ENCODE peak calls at places on chromosomes 16 and 17, in ten cellular contexts. One of them, this sample, is unnamed. For H3K36me3, the result is how much of the 10 kb centered on the place peaks cover.

GRCh38 chr17:75352079-75352569 is 53.4 kb downstream of the GRB2 start:
- DNase-seq in SK-N-SH: peak
- DNase-seq in fibroblast of lung: peak
- DNase-seq in transverse colon: no peak
- DNase-seq in cardiac muscle cell: no peak
- DNase-seq in tibial nerve: no peak
- DNase-seq in keratinocyte: no peak
- DNase-seq in heart left ventricle: no peak
- DNase-seq in left lung: no peak
- DNase-seq in endodermal cell: peak
- DNase-seq in this sample: peak

GRCh38 chr17:8959312-8959918 is 6.1 kb downstream of the PIK3R5 start:
- DNase-seq in SK-N-SH: no peak
- DNase-seq in fibroblast of lung: no peak
- DNase-seq in transverse colon: no peak
- DNase-seq in cardiac muscle cell: no peak
- DNase-seq in tibial nerve: no peak
- DNase-seq in keratinocyte: no peak
- DNase-seq in heart left ventricle: no peak
- DNase-seq in left lung: no peak
- DNase-seq in endodermal cell: no peak
- DNase-seq in this sample: no peak

GRCh38 chr16:66706506-66706880 is 9.9 kb upstream of the CMTM4 start:
- DNase-seq in SK-N-SH: no peak
- DNase-seq in fibroblast of lung: no peak
- DNase-seq in transverse colon: peak
- DNase-seq in cardiac muscle cell: no peak
- DNase-seq in tibial nerve: no peak
- DNase-seq in keratinocyte: no peak
- DNase-seq in heart left ventricle: peak
- DNase-seq in left lung: no peak
- DNase-seq in endodermal cell: peak
- DNase-seq in this sample: no peak

GRCh38 chr16:73179671-73180370 is 131.9 kb upstream of the ZFHX3 start:
- DNase-seq in SK-N-SH: no peak
- DNase-seq in fibroblast of lung: no peak
- DNase-seq in transverse colon: no peak
- DNase-seq in cardiac muscle cell: no peak
- DNase-seq in tibial nerve: no peak
- DNase-seq in keratinocyte: no peak
- DNase-seq in heart left ventricle: peak
- DNase-seq in left lung: no peak
- DNase-seq in endodermal cell: no peak
- DNase-seq in this sample: peak

GRCh38 chr16:84532855-84533486 is 28.5 kb upstream of the MEAK7 start:
- DNase-seq in SK-N-SH: no peak
- DNase-seq in fibroblast of lung: peak
- DNase-seq in transverse colon: no peak
- DNase-seq in cardiac muscle cell: peak
- DNase-seq in tibial nerve: no peak
- DNase-seq in keratinocyte: no peak
- DNase-seq in heart left ventricle: no peak
- DNase-seq in left lung: no peak
- DNase-seq in endodermal cell: no peak
- DNase-seq in this sample: no peak

GRCh38 chr17:49681336-49681735 is 3.4 kb upstream of the SPOP start:
- DNase-seq in SK-N-SH: no peak
- DNase-seq in fibroblast of lung: no peak
- DNase-seq in transverse colon: no peak
- DNase-seq in cardiac muscle cell: no peak
- DNase-seq in tibial nerve: no peak
- DNase-seq in keratinocyte: no peak
- DNase-seq in heart left ventricle: no peak
- DNase-seq in left lung: no peak
- DNase-seq in endodermal cell: no peak
- DNase-seq in this sample: no peak

GRCh38 chr16:83350466-83350865 is 457.3 kb upstream of the HSBP1 start:
- DNase-seq in SK-N-SH: no peak
- DNase-seq in fibroblast of lung: no peak
- DNase-seq in transverse colon: no peak
- DNase-seq in cardiac muscle cell: no peak
- DNase-seq in tibial nerve: no peak
- DNase-seq in keratinocyte: no peak
- DNase-seq in heart left ventricle: no peak
- DNase-seq in left lung: no peak
- DNase-seq in endodermal cell: no peak
- DNase-seq in this sample: no peak

GRCh38 chr16:16021020-16021419 is 71.6 kb downstream of the ABCC1 start:
- DNase-seq in SK-N-SH: no peak
- DNase-seq in fibroblast of lung: no peak
- DNase-seq in transverse colon: no peak
- DNase-seq in cardiac muscle cell: no peak
- DNase-seq in tibial nerve: no peak
- DNase-seq in keratinocyte: no peak
- DNase-seq in heart left ventricle: no peak
- DNase-seq in left lung: no peak
- DNase-seq in endodermal cell: no peak
- DNase-seq in this sample: no peak

GRCh38 chr16:71373073-71373472 is 14.6 kb downstream of the CALB2 start:
- DNase-seq in SK-N-SH: no peak
- DNase-seq in fibroblast of lung: peak
- DNase-seq in transverse colon: no peak
- DNase-seq in cardiac muscle cell: peak
- DNase-seq in tibial nerve: no peak
- DNase-seq in keratinocyte: no peak
- DNase-seq in heart left ventricle: no peak
- DNase-seq in left lung: no peak
- DNase-seq in endodermal cell: no peak
- DNase-seq in this sample: no peak

GRCh38 chr17:35799942-35800341 is 4.5 kb upstream of the MMP28 start:
- DNase-seq in SK-N-SH: peak
- DNase-seq in fibroblast of lung: peak
- DNase-seq in transverse colon: peak
- DNase-seq in cardiac muscle cell: peak
- DNase-seq in tibial nerve: no peak
- DNase-seq in keratinocyte: no peak
- DNase-seq in heart left ventricle: peak
- DNase-seq in left lung: no peak
- DNase-seq in endodermal cell: no peak
- DNase-seq in this sample: peak

GRCh38 chr17:36198831-36199465 is 2.4 kb upstream of the CCL3L1 start:
- DNase-seq in SK-N-SH: no peak
- DNase-seq in fibroblast of lung: no peak
- DNase-seq in transverse colon: no peak
- DNase-seq in cardiac muscle cell: no peak
- DNase-seq in tibial nerve: no peak
- DNase-seq in keratinocyte: no peak
- DNase-seq in heart left ventricle: no peak
- DNase-seq in left lung: no peak
- DNase-seq in endodermal cell: peak
- DNase-seq in this sample: no peak

GRCh38 chr16:63447121-63447520 is 1410.9 kb upstream of the CDH8 start:
- DNase-seq in SK-N-SH: no peak
- DNase-seq in fibroblast of lung: no peak
- DNase-seq in transverse colon: no peak
- DNase-seq in cardiac muscle cell: no peak
- DNase-seq in tibial nerve: no peak
- DNase-seq in keratinocyte: no peak
- DNase-seq in heart left ventricle: no peak
- DNase-seq in left lung: no peak
- DNase-seq in endodermal cell: no peak
- DNase-seq in this sample: no peak

GRCh38 chr16:7509919-7510705 is 177.5 kb downstream of the RBFOX1 start:
- DNase-seq in SK-N-SH: peak
- DNase-seq in fibroblast of lung: no peak
- DNase-seq in transverse colon: no peak
- DNase-seq in cardiac muscle cell: no peak
- DNase-seq in tibial nerve: no peak
- DNase-seq in keratinocyte: no peak
- DNase-seq in heart left ventricle: no peak
- DNase-seq in left lung: no peak
- DNase-seq in endodermal cell: no peak
- DNase-seq in this sample: no peak

GRCh38 chr16:53921042-53921441 is 217.1 kb downstream of the FTO start:
- DNase-seq in SK-N-SH: no peak
- DNase-seq in fibroblast of lung: no peak
- DNase-seq in transverse colon: no peak
- DNase-seq in cardiac muscle cell: no peak
- DNase-seq in tibial nerve: no peak
- DNase-seq in keratinocyte: no peak
- DNase-seq in heart left ventricle: no peak
- DNase-seq in left lung: no peak
- DNase-seq in endodermal cell: no peak
- DNase-seq in this sample: no peak

DNA sequence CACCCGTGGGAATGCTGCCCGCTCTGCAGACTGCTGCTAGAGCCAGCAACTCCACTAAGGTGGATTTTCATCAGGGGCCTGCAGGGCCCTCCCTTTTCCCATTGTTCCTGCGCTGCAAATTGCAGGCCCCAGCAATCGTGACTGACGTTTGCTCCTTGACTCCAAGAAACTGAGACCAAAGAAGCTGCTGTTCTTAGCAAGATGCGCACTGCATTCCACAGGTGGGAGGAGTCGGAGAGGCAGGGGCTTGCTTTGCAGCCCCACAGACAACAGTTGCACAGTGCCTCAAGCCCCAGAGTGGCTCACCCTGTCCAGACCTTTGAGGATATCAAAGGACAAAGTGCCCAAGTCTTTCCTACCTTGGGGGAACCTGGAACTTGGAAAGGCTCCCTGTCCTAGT is 25.0 kb downstream of the PLCD3 start:
- DNase-seq in SK-N-SH: no peak
- DNase-seq in fibroblast of lung: no peak
- DNase-seq in transverse colon: no peak
- DNase-seq in cardiac muscle cell: no peak
- DNase-seq in tibial nerve: no peak
- DNase-seq in keratinocyte: no peak
- DNase-seq in heart left ventricle: no peak
- DNase-seq in left lung: no peak
- DNase-seq in endodermal cell: no peak
- DNase-seq in this sample: no peak
- H3K36me3 ChIP-seq in SK-N-SH: under half
- H3K36me3 ChIP-seq in fibroblast of lung: under half
- H3K36me3 ChIP-seq in transverse colon: under half
- H3K36me3 ChIP-seq in cardiac muscle cell: under half
- H3K36me3 ChIP-seq in tibial nerve: under half
- H3K36me3 ChIP-seq in keratinocyte: half or more
- H3K36me3 ChIP-seq in heart left ventricle: half or more
- H3K36me3 ChIP-seq in left lung: half or more
- H3K36me3 ChIP-seq in endodermal cell: half or more
- H3K36me3 ChIP-seq in this sample: half or more

DNA sequence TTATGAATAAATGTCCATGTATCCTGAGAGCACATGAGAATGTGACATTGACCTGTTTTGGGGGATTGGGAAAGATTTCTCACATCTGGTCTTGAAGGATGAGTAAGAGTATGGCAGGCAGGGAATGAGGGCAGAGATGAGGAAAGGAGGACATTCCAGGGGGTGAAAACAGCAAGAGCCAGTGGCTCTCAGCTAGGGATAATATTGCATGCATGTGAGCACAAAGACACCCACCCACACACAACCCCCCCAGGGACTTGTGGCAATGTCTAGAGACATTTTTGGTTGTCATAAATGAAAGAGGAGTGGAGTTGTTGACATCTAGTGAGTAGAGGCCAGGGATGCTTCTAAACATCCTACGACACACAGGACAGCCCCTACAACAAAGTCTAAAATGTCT is 6.0 kb downstream of the MYO1D start:
- DNase-seq in SK-N-SH: no peak
- DNase-seq in fibroblast of lung: no peak
- DNase-seq in transverse colon: no peak
- DNase-seq in cardiac muscle cell: peak
- DNase-seq in tibial nerve: no peak
- DNase-seq in keratinocyte: no peak
- DNase-seq in heart left ventricle: no peak
- DNase-seq in left lung: no peak
- DNase-seq in endodermal cell: no peak
- DNase-seq in this sample: no peak
- TF ChIP-seq CTCF in SK-N-SH: no peak
- TF ChIP-seq CTCF in fibroblast of lung: no peak
- TF ChIP-seq CTCF in transverse colon: no peak
- TF ChIP-seq CTCF in cardiac muscle cell: no peak
- TF ChIP-seq CTCF in tibial nerve: no peak
- TF ChIP-seq CTCF in keratinocyte: no peak
- TF ChIP-seq CTCF in heart left ventricle: no peak
- TF ChIP-seq CTCF in left lung: no peak
- TF ChIP-seq CTCF in endodermal cell: no peak
- TF ChIP-seq CTCF in this sample: no peak

GRCh38 chr16:82160226-82160625 is 9.8 kb downstream of the MPHOSPH6 start:
- DNase-seq in SK-N-SH: no peak
- DNase-seq in fibroblast of lung: peak
- DNase-seq in transverse colon: no peak
- DNase-seq in cardiac muscle cell: no peak
- DNase-seq in tibial nerve: no peak
- DNase-seq in keratinocyte: no peak
- DNase-seq in heart left ventricle: no peak
- DNase-seq in left lung: no peak
- DNase-seq in endodermal cell: no peak
- DNase-seq in this sample: no peak
- H3K36me3 ChIP-seq in SK-N-SH: under half
- H3K36me3 ChIP-seq in fibroblast of lung: under half
- H3K36me3 ChIP-seq in transverse colon: under half
- H3K36me3 ChIP-seq in cardiac muscle cell: under half
- H3K36me3 ChIP-seq in tibial nerve: under half
- H3K36me3 ChIP-seq in keratinocyte: under half
- H3K36me3 ChIP-seq in heart left ventricle: half or more
- H3K36me3 ChIP-seq in left lung: half or more
- H3K36me3 ChIP-seq in endodermal cell: half or more
- H3K36me3 ChIP-seq in this sample: half or more

GRCh38 chr17:29250666-29251065 is 4.0 kb downstream of the CRYBA1 start:
- DNase-seq in SK-N-SH: no peak
- DNase-seq in fibroblast of lung: peak
- DNase-seq in transverse colon: no peak
- DNase-seq in cardiac muscle cell: no peak
- DNase-seq in tibial nerve: no peak
- DNase-seq in keratinocyte: no peak
- DNase-seq in heart left ventricle: no peak
- DNase-seq in left lung: no peak
- DNase-seq in endodermal cell: no peak
- DNase-seq in this sample: no peak

GRCh38 chr17:29256116-29256515 is 9.5 kb downstream of the CRYBA1 start:
- DNase-seq in SK-N-SH: no peak
- DNase-seq in fibroblast of lung: no peak
- DNase-seq in transverse colon: no peak
- DNase-seq in cardiac muscle cell: no peak
- DNase-seq in tibial nerve: no peak
- DNase-seq in keratinocyte: no peak
- DNase-seq in heart left ventricle: no peak
- DNase-seq in left lung: no peak
- DNase-seq in endodermal cell: no peak
- DNase-seq in this sample: no peak

GRCh38 chr17:29251184-29251583 is 4.5 kb downstream of the CRYBA1 start:
- DNase-seq in SK-N-SH: no peak
- DNase-seq in fibroblast of lung: no peak
- DNase-seq in transverse colon: no peak
- DNase-seq in cardiac muscle cell: no peak
- DNase-seq in tibial nerve: no peak
- DNase-seq in keratinocyte: no peak
- DNase-seq in heart left ventricle: no peak
- DNase-seq in left lung: no peak
- DNase-seq in endodermal cell: no peak
- DNase-seq in this sample: no peak

GRCh38 chr17:29251969-29252866 is 5.6 kb downstream of the CRYBA1 start:
- DNase-seq in SK-N-SH: peak
- DNase-seq in fibroblast of lung: peak
- DNase-seq in transverse colon: no peak
- DNase-seq in cardiac muscle cell: peak
- DNase-seq in tibial nerve: no peak
- DNase-seq in keratinocyte: no peak
- DNase-seq in heart left ventricle: no peak
- DNase-seq in left lung: no peak
- DNase-seq in endodermal cell: no peak
- DNase-seq in this sample: no peak

GRCh38 chr17:29253037-29253436 is 6.4 kb downstream of the CRYBA1 start:
- DNase-seq in SK-N-SH: no peak
- DNase-seq in fibroblast of lung: no peak
- DNase-seq in transverse colon: no peak
- DNase-seq in cardiac muscle cell: no peak
- DNase-seq in tibial nerve: no peak
- DNase-seq in keratinocyte: no peak
- DNase-seq in heart left ventricle: no peak
- DNase-seq in left lung: no peak
- DNase-seq in endodermal cell: no peak
- DNase-seq in this sample: no peak
- TF ChIP-seq CTCF in SK-N-SH: no peak
- TF ChIP-seq CTCF in fibroblast of lung: no peak
- TF ChIP-seq CTCF in transverse colon: no peak
- TF ChIP-seq CTCF in cardiac muscle cell: peak
- TF ChIP-seq CTCF in tibial nerve: no peak
- TF ChIP-seq CTCF in keratinocyte: no peak
- TF ChIP-seq CTCF in heart left ventricle: no peak
- TF ChIP-seq CTCF in left lung: no peak
- TF ChIP-seq CTCF in endodermal cell: no peak
- TF ChIP-seq CTCF in this sample: no peak